ENCODE peak calls at places on chromosomes 6 and 20, in six cellular contexts. J is stromal cell of bone marrow; E is mesothelial cell of epicardium; C is CD8-positive, alpha-beta T cell; K is mesendoderm; R is activated naive CD4-positive, alpha-beta T cell treated with anti-CD3 and anti-CD28 coated beads, Interleukin-2, amount 10 ng/mL, durations not matched to agents 7 days and 5 days. Y is an unnamed sample.

GRCh38 chr6:157789297-157789696 is 33.7 kb upstream of the SNX9 start:
- DNase-seq in E (no peak), K (no peak), R (no peak), C (no peak), J (no peak), Y (no peak)

GRCh38 chr6:149150999-149151398 is 166.5 kb upstream of the TAB2 start:
- DNase-seq in R (no peak), C (no peak), J (no peak), E (no peak), K (no peak), Y (no peak)

GRCh38 chr20:11144114-11144513 is 470.3 kb upstream of the JAG1 start:
- DNase-seq in J (peak), C (no peak), K (no peak), E (no peak), R (no peak), Y (no peak)

GRCh38 chr6:85464260-85464644 is 14.4 kb downstream of the NT5E start:
- DNase-seq in R (no peak), K (no peak), C (no peak), E (no peak), J (peak), Y (no peak)

GRCh38 chr6:126198581-126198980 is 141.3 kb upstream of the CENPW start:
- DNase-seq in C (no peak), J (no peak), E (no peak), K (no peak), R (no peak), Y (peak)

GRCh38 chr6:52535711-52536423 is 41.0 kb downstream of the TRAM2 start:
- DNase-seq in J (no peak), R (no peak), E (no peak), K (no peak), C (no peak), Y (no peak)

GRCh38 chr20:15236812-15237211 is 899.4 kb upstream of the FLRT3 start:
- DNase-seq in E (no peak), R (no peak), J (peak), K (peak), C (no peak), Y (no peak)

GRCh38 chr20:34703573-34704176 is 469 bp upstream of the TP53INP2 start:
- DNase-seq in E (peak), K (peak), J (no peak), R (peak), C (no peak), Y (peak)

GRCh38 chr20:62044671-62045070 is 21.0 kb downstream of the TAF4 start:
- DNase-seq in C (no peak), R (no peak), K (peak), E (no peak), J (no peak), Y (no peak)

GRCh38 chr6:139743629-139744028 is 369.2 kb upstream of the CITED2 start:
- DNase-seq in J (peak), R (no peak), E (no peak), C (no peak), K (no peak), Y (no peak)

GRCh38 chr20:5118220-5119142 is 1.3 kb downstream of the PCNA start:
- DNase-seq in K (no peak), C (no peak), R (no peak), J (no peak), E (no peak), Y (no peak)

GRCh38 chr20:32965581-32966373 is 38.5 kb downstream of the SUN5 start:
- DNase-seq in J (no peak), K (no peak), C (no peak), R (peak), E (peak), Y (no peak)

GRCh38 chr20:33882481-33882880 is 71.3 kb downstream of the CHMP4B start:
- DNase-seq in J (no peak), C (no peak), K (no peak), E (no peak), R (no peak), Y (no peak)

GRCh38 chr6:96420294-96420693 is 101.3 kb upstream of the UFL1 start:
- DNase-seq in J (no peak), E (no peak), C (no peak), K (no peak), R (no peak), Y (no peak)

GRCh38 chr20:49603209-49603627 is 35.3 kb upstream of the PTGIS start:
- DNase-seq in E (no peak), C (no peak), J (no peak), R (no peak), K (peak), Y (no peak)

GRCh38 chr6:35781290-35781689 is 471 bp downstream of the CLPSL1 start:
- DNase-seq in J (no peak), K (no peak), C (no peak), E (no peak), R (no peak), Y (no peak)

GRCh38 chr6:119322034-119322433 is 27.5 kb downstream of the MAN1A1 start:
- DNase-seq in J (no peak), E (no peak), C (no peak), K (no peak), R (no peak), Y (no peak)

GRCh38 chr6:328184-328670 is 35.9 kb downstream of the DUSP22 start:
- DNase-seq in J (peak), K (no peak), E (no peak), C (no peak), R (no peak), Y (no peak)

Y was measured in NCI-H774.